ENCODE peak calls at places on chromosomes 13 and 19, in five cellular contexts. One of them, this sample, is unnamed.

GRCh38 chr13:39047560-39047959 is 9.3 kb downstream of the NHLRC3 start:
- DNase-seq in upper lobe of right lung: no peak
- DNase-seq in heart left ventricle: no peak
- DNase-seq in progenitor cell of endocrine pancreas: no peak
- DNase-seq in heart right ventricle: no peak
- DNase-seq in this sample: no peak

GRCh38 chr19:41161903-41162302 is 31.1 kb upstream of the CYP2S1 start:
- DNase-seq in upper lobe of right lung: no peak
- DNase-seq in heart left ventricle: no peak
- DNase-seq in progenitor cell of endocrine pancreas: no peak
- DNase-seq in heart right ventricle: no peak
- DNase-seq in this sample: no peak

GRCh38 chr19:23817519-23817918 is 58.8 kb upstream of the ZNF681 start:
- DNase-seq in upper lobe of right lung: no peak
- DNase-seq in heart left ventricle: no peak
- DNase-seq in progenitor cell of endocrine pancreas: no peak
- DNase-seq in heart right ventricle: no peak
- DNase-seq in this sample: no peak

GRCh38 chr19:6343462-6343861 is 10.1 kb upstream of the ACER1 start:
- DNase-seq in upper lobe of right lung: no peak
- DNase-seq in heart left ventricle: no peak
- DNase-seq in progenitor cell of endocrine pancreas: no peak
- DNase-seq in heart right ventricle: no peak
- DNase-seq in this sample: no peak

GRCh38 chr13:112954488-112955270 is 14.3 kb upstream of the MCF2L start:
- DNase-seq in upper lobe of right lung: no peak
- DNase-seq in heart left ventricle: no peak
- DNase-seq in progenitor cell of endocrine pancreas: no peak
- DNase-seq in heart right ventricle: no peak
- DNase-seq in this sample: no peak

GRCh38 chr13:40618581-40619478 is 47.6 kb downstream of the FOXO1 start:
- DNase-seq in upper lobe of right lung: no peak
- DNase-seq in heart left ventricle: no peak
- DNase-seq in progenitor cell of endocrine pancreas: no peak
- DNase-seq in heart right ventricle: no peak
- DNase-seq in this sample: no peak

GRCh38 chr13:19519049-19519448 is 42.3 kb downstream of the TPTE2 start:
- DNase-seq in upper lobe of right lung: no peak
- DNase-seq in heart left ventricle: no peak
- DNase-seq in progenitor cell of endocrine pancreas: no peak
- DNase-seq in heart right ventricle: no peak
- DNase-seq in this sample: no peak

GRCh38 chr13:45119469-45119989 is 781 bp upstream of the GTF2F2 start:
- DNase-seq in upper lobe of right lung: no peak
- DNase-seq in heart left ventricle: no peak
- DNase-seq in progenitor cell of endocrine pancreas: no peak
- DNase-seq in heart right ventricle: peak
- DNase-seq in this sample: no peak

GRCh38 chr19:20503536-20503935 is 62.0 kb downstream of the ZNF737 start:
- DNase-seq in upper lobe of right lung: no peak
- DNase-seq in heart left ventricle: no peak
- DNase-seq in progenitor cell of endocrine pancreas: no peak
- DNase-seq in heart right ventricle: peak
- DNase-seq in this sample: no peak

GRCh38 chr19:23283925-23284324 is 33.7 kb upstream of the ZNF724 start:
- DNase-seq in upper lobe of right lung: no peak
- DNase-seq in heart left ventricle: peak
- DNase-seq in progenitor cell of endocrine pancreas: peak
- DNase-seq in heart right ventricle: peak
- DNase-seq in this sample: no peak

GRCh38 chr19:49874503-49875157 is 2.5 kb downstream of the AKT1S1 start:
- DNase-seq in upper lobe of right lung: no peak
- DNase-seq in heart left ventricle: no peak
- DNase-seq in progenitor cell of endocrine pancreas: no peak
- DNase-seq in heart right ventricle: no peak
- DNase-seq in this sample: no peak

GRCh38 chr13:46577656-46578589 is 25.0 kb downstream of the LRCH1 start:
- DNase-seq in upper lobe of right lung: no peak
- DNase-seq in heart left ventricle: no peak
- DNase-seq in progenitor cell of endocrine pancreas: no peak
- DNase-seq in heart right ventricle: no peak
- DNase-seq in this sample: no peak

GRCh38 chr19:5621311-5621944 is 1.1 kb downstream of the SAFB2 start:
- DNase-seq in upper lobe of right lung: no peak
- DNase-seq in heart left ventricle: no peak
- DNase-seq in progenitor cell of endocrine pancreas: no peak
- DNase-seq in heart right ventricle: peak
- DNase-seq in this sample: peak

GRCh38 chr13:50744261-50744660 is 99.2 kb downstream of the DLEU7 start:
- DNase-seq in upper lobe of right lung: no peak
- DNase-seq in heart left ventricle: no peak
- DNase-seq in progenitor cell of endocrine pancreas: no peak
- DNase-seq in heart right ventricle: no peak
- DNase-seq in this sample: no peak

GRCh38 chr19:7778081-7778480 is 15.0 kb downstream of the CLEC4M start:
- DNase-seq in upper lobe of right lung: peak
- DNase-seq in heart left ventricle: no peak
- DNase-seq in progenitor cell of endocrine pancreas: no peak
- DNase-seq in heart right ventricle: peak
- DNase-seq in this sample: no peak
- TF ChIP-seq CTCF in upper lobe of right lung: no peak
- TF ChIP-seq CTCF in heart left ventricle: no peak
- TF ChIP-seq CTCF in progenitor cell of endocrine pancreas: no peak
- TF ChIP-seq CTCF in heart right ventricle: no peak
- TF ChIP-seq CTCF in this sample: no peak

GRCh38 chr13:59545007-59545406 is 618.7 kb downstream of the DIAPH3 start:
- DNase-seq in upper lobe of right lung: no peak
- DNase-seq in heart left ventricle: no peak
- DNase-seq in progenitor cell of endocrine pancreas: no peak
- DNase-seq in heart right ventricle: no peak
- DNase-seq in this sample: no peak
- TF ChIP-seq CTCF in upper lobe of right lung: no peak
- TF ChIP-seq CTCF in heart left ventricle: no peak
- TF ChIP-seq CTCF in progenitor cell of endocrine pancreas: no peak
- TF ChIP-seq CTCF in heart right ventricle: no peak
- TF ChIP-seq CTCF in this sample: no peak

GRCh38 chr19:38717051-38717450 is 27.2 kb downstream of the CAPN12 start:
- DNase-seq in upper lobe of right lung: no peak
- DNase-seq in heart left ventricle: no peak
- DNase-seq in progenitor cell of endocrine pancreas: no peak
- DNase-seq in heart right ventricle: no peak
- DNase-seq in this sample: no peak

GRCh38 chr19:38717855-38718254 is 26.4 kb downstream of the CAPN12 start:
- DNase-seq in upper lobe of right lung: no peak
- DNase-seq in heart left ventricle: no peak
- DNase-seq in progenitor cell of endocrine pancreas: no peak
- DNase-seq in heart right ventricle: no peak
- DNase-seq in this sample: no peak

GRCh38 chr19:38719761-38720558 is 24.3 kb downstream of the CAPN12 start:
- DNase-seq in upper lobe of right lung: no peak
- DNase-seq in heart left ventricle: no peak
- DNase-seq in progenitor cell of endocrine pancreas: no peak
- DNase-seq in heart right ventricle: no peak
- DNase-seq in this sample: no peak

GRCh38 chr19:38720559-38721236 is 23.6 kb downstream of the CAPN12 start:
- DNase-seq in upper lobe of right lung: no peak
- DNase-seq in heart left ventricle: no peak
- DNase-seq in progenitor cell of endocrine pancreas: no peak
- DNase-seq in heart right ventricle: no peak
- DNase-seq in this sample: no peak

DNA sequence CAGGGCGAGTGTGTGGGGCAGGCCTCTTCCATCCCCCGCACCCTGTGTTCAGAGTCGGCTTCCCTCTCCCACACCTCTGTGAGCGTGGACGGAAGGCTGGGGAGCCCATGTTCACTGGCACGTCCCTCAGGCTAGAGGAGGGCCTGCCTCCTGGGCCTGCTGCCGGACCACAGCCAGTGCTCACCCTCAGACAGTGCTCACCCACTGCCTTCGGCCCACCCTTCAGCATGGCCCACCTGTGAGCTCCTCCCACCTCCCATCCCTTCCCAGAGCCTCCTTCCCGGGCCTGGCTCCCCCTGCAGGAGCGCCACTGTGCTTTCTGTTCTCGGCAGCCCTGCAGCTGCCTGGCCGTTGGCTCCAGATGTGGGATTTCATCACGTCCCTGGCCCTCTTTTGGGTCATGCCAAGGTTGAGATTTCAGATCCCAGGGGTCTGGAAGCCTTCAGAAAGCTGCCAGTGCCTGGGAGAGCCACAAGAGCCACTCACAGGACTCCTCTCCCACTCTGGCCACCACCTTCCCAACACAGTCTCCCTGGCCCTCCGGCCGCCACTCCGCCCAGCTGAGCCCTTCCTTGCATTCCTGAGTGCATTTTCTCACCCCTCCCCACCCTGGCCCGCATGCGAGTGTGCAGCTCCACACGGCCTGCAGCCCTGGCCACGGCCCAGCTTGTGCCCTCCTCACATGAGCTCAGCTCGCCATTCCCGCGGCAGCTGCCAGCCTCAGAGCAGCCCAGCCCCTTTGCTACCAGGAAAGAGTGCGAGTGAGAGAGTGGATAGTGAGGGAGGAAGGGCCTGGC is 25.3 kb downstream of the CAPN12 start:
- DNase-seq in upper lobe of right lung: peak
- DNase-seq in heart left ventricle: peak
- DNase-seq in progenitor cell of endocrine pancreas: no peak
- DNase-seq in heart right ventricle: peak
- DNase-seq in this sample: peak
- TF ChIP-seq CTCF in upper lobe of right lung: peak
- TF ChIP-seq CTCF in heart left ventricle: peak
- TF ChIP-seq CTCF in progenitor cell of endocrine pancreas: peak
- TF ChIP-seq CTCF in heart right ventricle: peak
- TF ChIP-seq CTCF in this sample: peak

GRCh38 chr19:741506-742131 is 9.3 kb upstream of the MISP start:
- DNase-seq in upper lobe of right lung: no peak
- DNase-seq in heart left ventricle: no peak
- DNase-seq in progenitor cell of endocrine pancreas: no peak
- DNase-seq in heart right ventricle: no peak
- DNase-seq in this sample: no peak
- TF ChIP-seq CTCF in upper lobe of right lung: no peak
- TF ChIP-seq CTCF in heart left ventricle: no peak
- TF ChIP-seq CTCF in progenitor cell of endocrine pancreas: peak
- TF ChIP-seq CTCF in heart right ventricle: no peak
- TF ChIP-seq CTCF in this sample: no peak

GRCh38 chr13:106110241-106110855 is 425.1 kb downstream of the EFNB2 start:
- DNase-seq in upper lobe of right lung: no peak
- DNase-seq in heart left ventricle: no peak
- DNase-seq in progenitor cell of endocrine pancreas: no peak
- DNase-seq in heart right ventricle: no peak
- DNase-seq in this sample: no peak
- TF ChIP-seq CTCF in upper lobe of right lung: no peak
- TF ChIP-seq CTCF in heart left ventricle: no peak
- TF ChIP-seq CTCF in progenitor cell of endocrine pancreas: no peak
- TF ChIP-seq CTCF in heart right ventricle: no peak
- TF ChIP-seq CTCF in this sample: no peak

DNA sequence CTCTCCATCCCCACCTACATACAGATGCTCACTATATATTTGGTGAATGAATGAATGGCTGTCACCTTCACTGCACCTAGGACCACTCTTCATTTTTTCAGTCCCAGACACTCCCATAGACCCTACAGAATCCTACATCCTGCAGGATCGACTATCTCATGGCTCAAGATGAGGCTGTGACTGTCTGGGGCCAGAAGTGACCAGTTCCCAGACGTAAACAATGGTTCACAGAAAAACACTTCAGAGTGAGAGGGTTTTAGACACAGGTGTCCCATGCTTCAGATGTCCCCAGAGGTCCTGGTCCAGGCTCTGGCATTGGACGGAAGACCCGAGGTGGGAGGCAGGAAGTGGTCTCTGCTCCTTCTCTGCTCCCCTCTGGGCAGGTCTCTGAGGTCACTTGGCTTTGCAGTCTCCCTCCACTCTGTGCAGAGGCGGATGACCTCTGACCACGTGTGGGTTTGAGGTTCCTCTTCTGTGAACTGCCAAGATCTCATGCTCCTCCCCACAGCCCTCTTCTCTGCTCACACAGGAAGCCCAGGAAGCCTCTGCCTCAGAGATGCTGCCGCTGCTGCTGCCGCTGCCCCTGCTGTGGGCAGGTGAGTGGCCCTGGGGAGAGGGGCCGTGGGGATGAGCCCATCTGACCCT is 24.9 kb downstream of the SIGLEC7 start:
- DNase-seq in upper lobe of right lung: no peak
- DNase-seq in heart left ventricle: no peak
- DNase-seq in progenitor cell of endocrine pancreas: no peak
- DNase-seq in heart right ventricle: no peak
- DNase-seq in this sample: peak
- TF ChIP-seq CTCF in upper lobe of right lung: no peak
- TF ChIP-seq CTCF in heart left ventricle: no peak
- TF ChIP-seq CTCF in progenitor cell of endocrine pancreas: no peak
- TF ChIP-seq CTCF in heart right ventricle: no peak
- TF ChIP-seq CTCF in this sample: no peak

GRCh38 chr19:4523306-4524110 is 5.2 kb upstream of the PLIN4 start:
- DNase-seq in upper lobe of right lung: peak
- DNase-seq in heart left ventricle: peak
- DNase-seq in progenitor cell of endocrine pancreas: peak
- DNase-seq in heart right ventricle: no peak
- DNase-seq in this sample: no peak
- TF ChIP-seq CTCF in upper lobe of right lung: peak
- TF ChIP-seq CTCF in heart left ventricle: peak
- TF ChIP-seq CTCF in progenitor cell of endocrine pancreas: peak
- TF ChIP-seq CTCF in heart right ventricle: peak
- TF ChIP-seq CTCF in this sample: peak